ENCODE peak calls at places on chromosome 6, in nine cellular contexts. P is cardiac muscle cell, M is stomach, V is cardiac fibroblast, Y is AG09309, O is body of pancreas, B is K562, N is tibial artery, K is right lobe of liver. X is an unnamed sample.

GRCh38 chr6:134657751-134658522 is 292.0 kb downstream of the ALDH8A1 start:
- DNase-seq in P (no peak), M (no peak), V (no peak), Y (no peak), O (no peak), B (no peak), N (no peak), K (no peak), X (no peak)

GRCh38 chr6:139308284-139308916 is 16.6 kb upstream of the TXLNB start:
- DNase-seq in P (no peak), M (no peak), V (no peak), Y (no peak), O (no peak), B (no peak), N (no peak), K (no peak), X (peak)

GRCh38 chr6:5135783-5136376 is 50.7 kb downstream of the PPP1R3G start:
- DNase-seq in P (peak), M (no peak), V (peak), Y (no peak), O (no peak), B (no peak), N (no peak), K (no peak), X (peak)

GRCh38 chr6:90428514-90428913 is 131.9 kb upstream of the BACH2 start:
- DNase-seq in P (no peak), M (no peak), V (no peak), Y (no peak), O (no peak), B (no peak), N (no peak), K (no peak), X (no peak)

GRCh38 chr6:35044771-35045275 is 96.3 kb downstream of the TCP11 start:
- DNase-seq in P (peak), M (no peak), V (peak), Y (no peak), O (peak), B (no peak), N (peak), K (no peak), X (peak)

GRCh38 chr6:125316621-125317020 is 14.9 kb upstream of the HDDC2 start:
- DNase-seq in P (peak), M (no peak), V (no peak), Y (no peak), O (no peak), B (no peak), N (no peak), K (no peak), X (no peak)

GRCh38 chr6:37473364-37474095 is 26.2 kb downstream of the CCDC167 start:
- DNase-seq in P (peak), M (peak), V (peak), Y (no peak), O (no peak), B (no peak), N (no peak), K (peak), X (peak)

GRCh38 chr6:153862139-153862538 is 176.9 kb upstream of the OPRM1 start:
- DNase-seq in P (no peak), M (no peak), V (no peak), Y (no peak), O (no peak), B (no peak), N (no peak), K (no peak), X (no peak)

GRCh38 chr6:31734703-31735500 is 1.4 kb downstream of the CLIC1 start:
- DNase-seq in P (peak), M (peak), V (peak), Y (no peak), O (peak), B (peak), N (peak), K (peak), X (peak)

GRCh38 chr6:129936329-129937165 is 75.4 kb upstream of the TMEM244 start:
- DNase-seq in P (peak), M (peak), V (peak), Y (peak), O (peak), B (peak), N (no peak), K (peak), X (peak)

GRCh38 chr6:12069891-12070529 is 57.9 kb downstream of the HIVEP1 start:
- DNase-seq in P (no peak), M (no peak), V (no peak), Y (no peak), O (no peak), B (no peak), N (no peak), K (no peak), X (no peak)

GRCh38 chr6:162852192-162852591 is 124.4 kb downstream of the PACRG start:
- DNase-seq in P (no peak), M (no peak), V (no peak), Y (no peak), O (no peak), B (no peak), N (no peak), K (no peak), X (no peak)

GRCh38 chr6:122798099-122798641 is 9.1 kb downstream of the SMPDL3A start:
- DNase-seq in P (peak), M (peak), V (peak), Y (no peak), O (peak), B (no peak), N (no peak), K (peak), X (peak)

GRCh38 chr6:159844737-159845645 is 44.9 kb downstream of the PNLDC1 start:
- DNase-seq in P (no peak), M (no peak), V (no peak), Y (no peak), O (no peak), B (no peak), N (peak), K (no peak), X (no peak)

GRCh38 chr6:10411915-10412164 is 3.0 kb downstream of the TFAP2A start:
- DNase-seq in P (no peak), M (no peak), V (no peak), Y (no peak), O (no peak), B (no peak), N (no peak), K (peak), X (no peak)

GRCh38 chr6:131980338-131980790 is 29.2 kb upstream of the CCN2 start:
- DNase-seq in P (no peak), M (no peak), V (no peak), Y (no peak), O (no peak), B (no peak), N (no peak), K (no peak), X (no peak)

GRCh38 chr6:3960754-3961361 is 111.7 kb downstream of the FAM50B start:
- DNase-seq in P (no peak), M (no peak), V (no peak), Y (no peak), O (no peak), B (no peak), N (no peak), K (no peak), X (peak)

GRCh38 chr6:137571854-137572253 is 77.7 kb upstream of the OLIG3 start:
- DNase-seq in P (peak), M (peak), V (peak), Y (no peak), O (peak), B (peak), N (no peak), K (no peak), X (no peak)

GRCh38 chr6:133241901-133242760 is 974 bp downstream of the EYA4 start:
- DNase-seq in P (peak), M (no peak), V (peak), Y (no peak), O (no peak), B (no peak), N (no peak), K (peak), X (no peak)

GRCh38 chr6:36752187-36752885 is 54.7 kb downstream of the RAB44 start:
- DNase-seq in P (no peak), M (peak), V (no peak), Y (no peak), O (no peak), B (no peak), N (no peak), K (no peak), X (no peak)

GRCh38 chr6:6927437-6928361 is 180.1 kb upstream of the RREB1 start:
- DNase-seq in P (no peak), M (no peak), V (peak), Y (no peak), O (no peak), B (peak), N (no peak), K (no peak), X (no peak)
- TF ChIP-seq CTCF in P (no peak), M (no peak), V (no peak), Y (no peak), O (no peak), B (peak), N (no peak), K (no peak), X (no peak)

GRCh38 chr6:151393410-151393809 is 2.1 kb upstream of the ZBTB2 start:
- DNase-seq in P (no peak), M (no peak), V (no peak), Y (no peak), O (no peak), B (no peak), N (no peak), K (no peak), X (no peak)
- H3K4me3 ChIP-seq in P (no peak), M (no peak), V (no peak), Y (no peak), O (no peak), B (no peak), N (no peak), K (no peak), X (peak)

GRCh38 chr6:112882381-112882780 is 535.3 kb downstream of the RFPL4B start:
- DNase-seq in P (no peak), M (no peak), V (no peak), Y (no peak), O (no peak), B (no peak), N (no peak), K (no peak), X (peak)

GRCh38 chr6:112877134-112878100 is 530.3 kb downstream of the RFPL4B start:
- DNase-seq in P (peak), M (no peak), V (peak), Y (peak), O (no peak), B (no peak), N (no peak), K (no peak), X (peak)

GRCh38 chr6:112881027-112881426 is 533.9 kb downstream of the RFPL4B start:
- DNase-seq in P (peak), M (no peak), V (peak), Y (peak), O (no peak), B (peak), N (no peak), K (no peak), X (peak)

GRCh38 chr6:112881828-112882227 is 534.7 kb downstream of the RFPL4B start:
- DNase-seq in P (no peak), M (no peak), V (no peak), Y (peak), O (no peak), B (no peak), N (no peak), K (no peak), X (peak)

DNA sequence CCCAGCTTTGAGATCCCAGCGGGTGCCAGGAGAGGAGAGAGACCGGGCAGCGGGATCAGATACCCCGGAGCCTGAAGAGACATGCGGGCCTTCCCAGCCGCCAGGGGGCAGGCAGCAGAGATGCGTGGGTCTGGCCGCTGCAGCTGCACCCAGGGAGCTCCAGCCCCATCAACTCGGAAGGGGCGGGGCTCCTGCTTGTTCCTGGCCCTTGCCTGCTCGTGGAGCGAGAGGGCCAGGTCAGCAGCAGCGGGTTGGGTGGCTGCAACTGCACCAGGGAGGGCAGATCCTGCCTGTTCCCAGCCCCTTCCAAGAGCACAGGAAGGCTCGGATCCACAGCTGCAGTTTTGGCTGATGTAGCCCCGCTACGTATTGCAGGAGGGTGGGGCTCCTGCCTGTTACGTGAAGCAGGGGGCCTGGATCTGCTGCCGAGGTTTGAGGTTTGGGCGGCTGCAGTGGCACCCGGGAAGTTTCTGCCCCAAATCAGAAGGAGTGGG is 532.8 kb downstream of the RFPL4B start:
- DNase-seq in P (peak), M (peak), V (no peak), Y (no peak), O (peak), B (peak), N (peak), K (peak), X (no peak)
- TF ChIP-seq CTCF in P (peak), M (no peak), V (no peak), Y (no peak), O (peak), B (peak), N (no peak), K (no peak), X (no peak)

GRCh38 chr6:170289108-170289931 is 1.6 kb downstream of the DLL1 start:
- DNase-seq in P (no peak), M (no peak), V (no peak), Y (no peak), O (no peak), B (no peak), N (no peak), K (no peak), X (no peak)
- H3K4me3 ChIP-seq in P (peak), M (peak), V (peak), Y (peak), O (peak), B (no peak), N (peak), K (peak), X (peak)